ENCODE peak calls at places on chromosomes 7 and 10, in four cellular contexts. One of them, this sample, is unnamed.

GRCh38 chr7:33589911-33590310 is 315.4 kb upstream of the BMPER start:
- DNase-seq in cardiac muscle cell: no peak
- DNase-seq in body of pancreas: no peak
- DNase-seq in GM12878: no peak
- DNase-seq in this sample: no peak

GRCh38 chr7:33773053-33773452 is 132.3 kb upstream of the BMPER start:
- DNase-seq in body of pancreas: no peak
- DNase-seq in GM12878: no peak
- DNase-seq in cardiac muscle cell: no peak
- DNase-seq in this sample: no peak

GRCh38 chr7:21108182-21108581 is 319.7 kb upstream of the SP4 start:
- DNase-seq in cardiac muscle cell: no peak
- DNase-seq in body of pancreas: peak
- DNase-seq in GM12878: no peak
- DNase-seq in this sample: peak

GRCh38 chr10:49556723-49557122 is 17.8 kb upstream of the ERCC6 start:
- DNase-seq in cardiac muscle cell: no peak
- DNase-seq in body of pancreas: no peak
- DNase-seq in GM12878: no peak
- DNase-seq in this sample: no peak

GRCh38 chr10:24969732-24970330 is 17.4 kb upstream of the PRTFDC1 start:
- DNase-seq in cardiac muscle cell: no peak
- DNase-seq in GM12878: no peak
- DNase-seq in body of pancreas: no peak
- DNase-seq in this sample: no peak

GRCh38 chr7:77202544-77202976 is 2.9 kb upstream of the FGL2 start:
- DNase-seq in GM12878: peak
- DNase-seq in cardiac muscle cell: no peak
- DNase-seq in body of pancreas: no peak
- DNase-seq in this sample: no peak

GRCh38 chr7:139574618-139575337 is 51.3 kb downstream of the CLEC2L start:
- DNase-seq in GM12878: no peak
- DNase-seq in cardiac muscle cell: no peak
- DNase-seq in body of pancreas: no peak
- DNase-seq in this sample: no peak

GRCh38 chr10:117165557-117166419 is 27.7 kb upstream of the VAX1 start:
- DNase-seq in cardiac muscle cell: peak
- DNase-seq in body of pancreas: peak
- DNase-seq in GM12878: no peak
- DNase-seq in this sample: no peak

GRCh38 chr7:124459101-124460052 is 306.2 kb downstream of the GPR37 start:
- DNase-seq in cardiac muscle cell: no peak
- DNase-seq in GM12878: no peak
- DNase-seq in body of pancreas: no peak
- DNase-seq in this sample: no peak

This sample was measured in NCI-H1092.